ENCODE peak calls at places on chromosomes 5 and 9, in seven cellular contexts. B, G, S, K, A, D and R are unnamed samples.

GRCh38 chr9:27019589-27019988 is 14.1 kb upstream of the LRRC19 start:
- DNase-seq in B (no peak), G (peak; percentile 27), S (no peak), K (no peak), A (no peak), D (no peak), R (no peak)

GRCh38 chr5:124090115-124090514 is 578.1 kb downstream of the CSNK1G3 start:
- DNase-seq in B (no peak), G (no peak), S (no peak), K (no peak), A (no peak), D (no peak), R (no peak)

GRCh38 chr5:10481241-10481932 is 39.7 kb downstream of the ROPN1L start:
- DNase-seq in B (no peak), G (no peak), S (no peak), K (no peak), A (no peak), D (no peak), R (no peak)

GRCh38 chr5:72452515-72453259 is 54.5 kb downstream of the ZNF366 start:
- DNase-seq in B (no peak), G (peak; percentile 83), S (no peak), K (no peak), A (no peak), D (no peak), R (no peak)

GRCh38 chr9:27276182-27277030 is 20.5 kb downstream of the EQTN start:
- DNase-seq in B (no peak), G (peak; percentile 64), S (no peak), K (peak; percentile 7), A (peak; percentile 32), D (no peak), R (peak; percentile 50)

GRCh38 chr9:132447346-132447745 is 37.3 kb downstream of the CFAP77 start:
- DNase-seq in B (no peak), G (no peak), S (no peak), K (no peak), A (no peak), D (no peak), R (no peak)

GRCh38 chr9:127154390-127155191 is 32.2 kb upstream of the ANGPTL2 start:
- DNase-seq in B (peak; percentile 59), G (peak; percentile 26), S (peak; percentile 32), K (no peak), A (no peak), D (no peak), R (peak; percentile 59)

GRCh38 chr5:119398713-119399492 is 43.1 kb downstream of the TNFAIP8 start:
- DNase-seq in B (no peak), G (peak; percentile 11), S (no peak), K (no peak), A (peak; percentile 79), D (no peak), R (no peak)

GRCh38 chr5:82886911-82887310 is 190.3 kb downstream of the TMEM167A start:
- DNase-seq in B (no peak), G (no peak), S (no peak), K (no peak), A (peak; percentile 35), D (no peak), R (no peak)

GRCh38 chr9:99827244-99827643 is 5.6 kb downstream of the NR4A3 start:
- DNase-seq in B (no peak), G (no peak), S (no peak), K (no peak), A (no peak), D (no peak), R (no peak)

GRCh38 chr5:137658324-137658723 is 77.6 kb downstream of the KLHL3 start:
- DNase-seq in B (no peak), G (no peak), S (no peak), K (no peak), A (no peak), D (no peak), R (no peak)

GRCh38 chr9:128416014-128416413 is 4.6 kb upstream of the CERCAM start:
- DNase-seq in B (no peak), G (no peak), S (no peak), K (no peak), A (no peak), D (no peak), R (no peak)

GRCh38 chr9:134662143-134662876 is 20.7 kb downstream of the COL5A1 start:
- DNase-seq in B (no peak), G (peak; percentile 95), S (no peak), K (no peak), A (no peak), D (peak; percentile 64), R (no peak)

GRCh38 chr5:98556707-98557106 is 216.8 kb upstream of the RGMB start:
- DNase-seq in B (no peak), G (peak; percentile 33), S (no peak), K (no peak), A (no peak), D (no peak), R (no peak)

GRCh38 chr5:132294728-132295504 is 722 bp downstream of the SLC22A4 start:
- DNase-seq in B (no peak), G (peak; percentile 97), S (peak; percentile 82), K (no peak), A (peak; percentile 67), D (peak; percentile 80), R (peak; percentile 20)

GRCh38 chr9:35791321-35791921 is at the start of gene NPR2:
- DNase-seq in B (peak; percentile 7), G (peak; percentile 61), S (no peak), K (no peak), A (no peak), D (no peak), R (no peak)